ENCODE peak calls at places on chromosomes 3 and 15, in six cellular contexts. D, Y, J, O, R and P are unnamed samples.

GRCh38 chr3:108947855-108948254 is 5.8 kb downstream of the GUCA1C start:
- DNase-seq in D (no peak), Y (no peak), J (no peak), O (no peak), R (no peak), P (no peak)

GRCh38 chr3:52053307-52054304 is 2.8 kb downstream of the DUSP7 start:
- DNase-seq in D (no peak), Y (peak), J (no peak), O (no peak), R (no peak), P (no peak)

GRCh38 chr15:70101459-70102113 is 3.9 kb upstream of the TLE3 start:
- DNase-seq in D (peak), Y (peak), J (no peak), O (no peak), R (peak), P (no peak)

GRCh38 chr15:31552482-31553099 is 226.0 kb downstream of the KLF13 start:
- DNase-seq in D (no peak), Y (no peak), J (no peak), O (no peak), R (no peak), P (no peak)

GRCh38 chr15:71440479-71441071 is 325.3 kb downstream of the THSD4 start:
- DNase-seq in D (peak), Y (peak), J (no peak), O (no peak), R (peak), P (no peak)

GRCh38 chr3:111812680-111813079 is 46.4 kb upstream of the PHLDB2 start:
- DNase-seq in D (no peak), Y (no peak), J (no peak), O (no peak), R (no peak), P (no peak)

GRCh38 chr3:119665954-119666559 is 5.7 kb upstream of the POPDC2 start:
- DNase-seq in D (no peak), Y (no peak), J (no peak), O (no peak), R (no peak), P (no peak)

GRCh38 chr15:48721061-48721810 is 75.7 kb upstream of the FBN1 start:
- DNase-seq in D (peak), Y (no peak), J (no peak), O (no peak), R (no peak), P (no peak)

GRCh38 chr3:160129459-160130061 is 95.7 kb upstream of the C3orf80 start:
- DNase-seq in D (peak), Y (peak), J (no peak), O (no peak), R (no peak), P (no peak)

GRCh38 chr3:126558336-126559071 is at the start of gene C3orf22:
- DNase-seq in D (no peak), Y (no peak), J (no peak), O (no peak), R (no peak), P (no peak)

GRCh38 chr3:143897558-143898305 is 49.5 kb upstream of the SLC9A9 start:
- DNase-seq in D (peak), Y (no peak), J (no peak), O (no peak), R (no peak), P (no peak)

GRCh38 chr3:23916152-23916885 is 471 bp downstream of the NKIRAS1 start:
- DNase-seq in D (no peak), Y (no peak), J (no peak), O (no peak), R (no peak), P (peak)

GRCh38 chr15:39885099-39885777 is 34.8 kb downstream of the GPR176 start:
- DNase-seq in D (no peak), Y (no peak), J (no peak), O (no peak), R (no peak), P (no peak)

GRCh38 chr3:5442786-5443138 is 255.3 kb downstream of the EDEM1 start:
- DNase-seq in D (no peak), Y (no peak), J (no peak), O (no peak), R (no peak), P (no peak)

GRCh38 chr15:60218256-60218655 is 179.5 kb downstream of the ANXA2 start:
- DNase-seq in D (no peak), Y (no peak), J (no peak), O (no peak), R (no peak), P (no peak)

GRCh38 chr3:48555231-48555948 is 1.2 kb downstream of the PFKFB4 start:
- DNase-seq in D (no peak), Y (no peak), J (no peak), O (no peak), R (no peak), P (no peak)
- H3K27ac ChIP-seq in D (no peak), Y (no peak), J (no peak), O (no peak), R (peak), P (no peak)

GRCh38 chr3:124982855-124983254 is 48.3 kb upstream of the MUC13 start:
- DNase-seq in D (no peak), Y (peak), J (no peak), O (no peak), R (no peak), P (no peak)
- H3K27ac ChIP-seq in D (no peak), Y (peak), J (no peak), O (no peak), R (no peak), P (no peak)

GRCh38 chr15:75339531-75340240 is 3.8 kb downstream of the COMMD4 start:
- DNase-seq in D (no peak), Y (no peak), J (no peak), O (no peak), R (no peak), P (no peak)

GRCh38 chr15:75338661-75339240 is 2.9 kb downstream of the COMMD4 start:
- DNase-seq in D (no peak), Y (no peak), J (no peak), O (no peak), R (no peak), P (no peak)

GRCh38 chr15:75329571-75329970 is 6.3 kb upstream of the COMMD4 start:
- DNase-seq in D (no peak), Y (no peak), J (no peak), O (no peak), R (no peak), P (no peak)

GRCh38 chr15:75335705-75336355 is at the start of gene COMMD4:
- DNase-seq in D (peak), Y (peak), J (peak), O (peak), R (peak), P (peak)

DNA sequence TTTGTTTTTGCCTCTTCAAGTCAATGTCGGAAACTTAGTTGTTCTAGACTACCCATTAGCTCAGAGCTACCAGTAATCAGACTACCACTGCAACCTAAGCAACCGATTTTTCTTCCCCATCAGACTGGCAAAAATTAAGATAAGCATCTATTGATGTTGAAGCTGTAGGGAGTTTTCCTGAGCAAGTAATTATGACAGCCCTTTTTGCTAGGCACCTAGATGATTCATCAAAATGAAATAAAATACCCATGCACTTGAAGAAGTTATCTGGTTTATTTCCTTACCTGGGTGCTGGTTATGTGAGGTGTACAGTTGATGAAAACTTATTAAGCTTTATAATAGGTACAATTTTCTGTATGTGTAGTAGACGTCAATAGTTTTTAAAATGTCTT is 554 bp upstream of the COMMD4 start:
- DNase-seq in D (no peak), Y (no peak), J (no peak), O (no peak), R (no peak), P (no peak)
- H3K27ac ChIP-seq in D (no peak), Y (peak), J (no peak), O (no peak), R (peak), P (no peak)

DNA sequence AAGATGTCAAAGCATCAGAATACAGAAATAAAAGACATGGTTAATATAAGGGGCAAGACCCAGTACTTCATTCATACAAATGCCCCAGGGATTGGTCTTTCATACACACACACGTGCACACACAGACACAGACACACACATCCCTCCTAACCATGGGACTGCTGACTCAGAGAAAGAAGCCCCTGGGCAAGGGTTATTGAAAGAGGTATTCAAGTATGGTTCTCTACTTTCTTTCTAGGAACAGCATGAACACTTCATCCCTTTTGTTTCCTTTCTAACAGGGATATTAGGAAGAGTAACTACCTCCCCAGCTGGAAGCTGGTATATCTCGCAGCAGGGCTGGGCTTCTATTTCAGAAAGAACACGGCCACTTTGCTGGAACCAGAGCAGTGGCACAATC is 33.2 kb upstream of the ZFAND6 start:
- DNase-seq in D (no peak), Y (no peak), J (no peak), O (no peak), R (no peak), P (no peak)
- H3K27ac ChIP-seq in D (no peak), Y (no peak), J (no peak), O (no peak), R (no peak), P (no peak)

GRCh38 chr3:32237670-32238026 is 832 bp upstream of the CMTM8 start:
- DNase-seq in D (no peak), Y (no peak), J (no peak), O (no peak), R (no peak), P (no peak)
- H3K27ac ChIP-seq in D (no peak), Y (no peak), J (no peak), O (no peak), R (peak), P (peak)

DNA sequence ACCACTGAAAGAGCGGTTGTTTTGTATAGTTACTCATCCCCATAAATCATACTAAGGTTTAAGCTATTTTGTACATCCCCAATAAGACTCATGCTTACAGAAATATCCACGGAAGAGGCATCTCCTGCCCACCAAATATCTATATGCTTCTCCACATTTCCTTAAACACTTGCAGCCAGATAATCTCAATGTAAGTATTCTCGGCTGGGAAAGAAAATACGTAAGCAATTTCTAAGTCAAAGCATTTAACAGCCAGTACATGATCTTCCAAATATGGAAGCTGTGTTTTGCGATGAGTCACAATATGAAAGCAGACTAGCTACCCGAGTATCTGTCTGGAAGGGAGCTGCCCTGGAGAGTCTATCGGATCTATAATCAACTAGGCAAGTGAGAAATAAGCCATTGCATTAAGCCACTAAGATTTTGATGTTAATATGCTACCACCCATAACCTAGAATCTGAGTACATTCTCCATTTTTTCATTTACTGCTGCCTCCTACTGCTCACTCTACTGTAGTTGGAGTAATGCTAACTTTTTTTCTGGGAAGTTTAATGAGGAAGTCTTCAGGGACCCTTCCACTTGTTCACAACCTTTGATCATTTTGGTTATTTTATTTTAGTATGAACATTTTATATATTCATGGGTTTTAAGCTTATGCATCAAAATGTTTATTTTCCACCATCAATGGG is 26.9 kb upstream of the ZMAT3 start:
- DNase-seq in D (peak), Y (peak), J (no peak), O (no peak), R (no peak), P (no peak)
- H3K27ac ChIP-seq in D (no peak), Y (no peak), J (no peak), O (no peak), R (no peak), P (no peak)